ENCODE peak calls at places on chromosomes 11 and 22, in four cellular contexts. L, X, P and D are unnamed samples.

GRCh38 chr11:88206746-88207145 is 31.5 kb upstream of the RAB38 start:
- DNase-seq in L (no peak), X (no peak), P (no peak), D (no peak)

GRCh38 chr11:113162590-113162961 is 151.8 kb upstream of the TTC12 start:
- DNase-seq in L (no peak), X (no peak), P (no peak), D (no peak)

GRCh38 chr11:47267858-47268257 is 2.1 kb upstream of the MADD start:
- DNase-seq in L (no peak), X (no peak), P (no peak), D (no peak)

GRCh38 chr11:69435161-69435990 is 46.1 kb upstream of the LINC01488 start:
- DNase-seq in L (no peak), X (no peak), P (peak; percentile 81), D (no peak)

GRCh38 chr11:70545626-70545945 is 147.3 kb downstream of the CTTN start:
- DNase-seq in L (no peak), X (no peak), P (no peak), D (no peak)

GRCh38 chr22:43011079-43011478 is 3.9 kb downstream of the PACSIN2 start:
- DNase-seq in L (no peak), X (no peak), P (peak; percentile 57), D (no peak)

GRCh38 chr11:133966924-133967598 is 10.3 kb upstream of the IGSF9B start:
- DNase-seq in L (peak; percentile 33), X (peak; percentile 62), P (peak; percentile 69), D (peak; percentile 43)

GRCh38 chr11:20599424-20600346 is at the start of gene SLC6A5:
- DNase-seq in L (no peak), X (no peak), P (peak; percentile 86), D (no peak)

GRCh38 chr11:70528794-70529580 is 130.7 kb downstream of the CTTN start:
- DNase-seq in L (no peak), X (no peak), P (no peak), D (no peak)

GRCh38 chr22:19383292-19383691 is 48.2 kb downstream of the HIRA start:
- DNase-seq in L (no peak), X (no peak), P (no peak), D (no peak)